ENCODE peak calls at places on chromosome 6, in five cellular contexts. N is renal cortical epithelial cell, F is midbrain, G is mesothelial cell of epicardium, W is transverse colon. B is an unnamed sample.

GRCh38 chr6:66376021-66376420 is 669.0 kb upstream of the EYS start:
- DNase-seq in G (no peak), N (no peak), F (no peak), W (no peak), B (no peak)

GRCh38 chr6:145017516-145017915 is 717.8 kb downstream of the EPM2A start:
- DNase-seq in G (no peak), F (no peak), N (peak; percentile 56), W (no peak), B (no peak)

GRCh38 chr6:11043961-11044711 is at the start of gene ELOVL2:
- DNase-seq in G (peak; percentile 73), N (no peak), F (no peak), W (no peak), B (peak; percentile 40)

GRCh38 chr6:146347090-146347489 is 196.5 kb upstream of the RAB32 start:
- DNase-seq in G (no peak), W (no peak), N (no peak), F (no peak), B (no peak)

GRCh38 chr6:151215999-151216398 is 23.8 kb upstream of the AKAP12 start:
- DNase-seq in G (no peak), N (no peak), F (no peak), W (no peak), B (no peak)

GRCh38 chr6:104537185-104537584 is 322.5 kb downstream of the HACE1 start:
- DNase-seq in W (no peak), F (no peak), G (no peak), N (peak; percentile 68), B (no peak)

GRCh38 chr6:52362443-52363221 is 681 bp downstream of the PAQR8 start:
- DNase-seq in G (peak; percentile 45), F (peak; percentile 57), W (peak; percentile 47), N (no peak), B (no peak)

GRCh38 chr6:81553246-81553645 is 199.2 kb downstream of the TENT5A start:
- DNase-seq in W (no peak), G (no peak), N (no peak), F (no peak), B (no peak)

GRCh38 chr6:123804771-123805540 is 1.3 kb downstream of the NKAIN2 start:
- DNase-seq in G (no peak), F (peak; percentile 39), N (no peak), W (no peak), B (no peak)

GRCh38 chr6:165782124-165782523 is 119.1 kb upstream of the PDE10A start:
- DNase-seq in G (no peak), W (peak; percentile 38), N (no peak), F (no peak), B (no peak)

GRCh38 chr6:169920359-169921020 is 169.1 kb downstream of the ERMARD start:
- DNase-seq in G (no peak), N (no peak), W (no peak), F (no peak), B (no peak)

GRCh38 chr6:15876406-15876805 is 213.6 kb upstream of the DTNBP1 start:
- DNase-seq in F (no peak), G (no peak), W (no peak), N (peak; percentile 75), B (no peak)

GRCh38 chr6:136803589-136803988 is 11.3 kb upstream of the MAP3K5 start:
- DNase-seq in F (no peak), W (no peak), G (no peak), N (no peak), B (no peak)

GRCh38 chr6:20251525-20251924 is 39.3 kb upstream of the MBOAT1 start:
- DNase-seq in N (no peak), G (no peak), W (no peak), F (no peak), B (no peak)

GRCh38 chr6:14550817-14551216 is 433.2 kb downstream of the CD83 start:
- DNase-seq in N (no peak), W (peak; percentile 37), G (no peak), F (no peak), B (no peak)

GRCh38 chr6:157089258-157089657 is 234.1 kb downstream of the TMEM242 start:
- DNase-seq in G (no peak), W (no peak), N (peak; percentile 69), F (no peak), B (peak; percentile 13)

GRCh38 chr6:6915813-6916547 is 191.8 kb upstream of the RREB1 start:
- DNase-seq in F (peak; percentile 74), G (no peak), W (peak; percentile 47), N (peak; percentile 72), B (no peak)

GRCh38 chr6:139131736-139132285 is 3.1 kb upstream of the HECA start:
- DNase-seq in F (peak; percentile 35), N (no peak), G (no peak), W (no peak), B (no peak)

GRCh38 chr6:1838604-1839003 is 228.9 kb downstream of the FOXC1 start:
- DNase-seq in G (no peak), W (no peak), N (peak; percentile 67), F (no peak), B (no peak)

GRCh38 chr6:34671801-34672656 is 24.5 kb downstream of the ILRUN start:
- DNase-seq in N (peak; percentile 34), F (no peak), W (peak; percentile 68), G (no peak), B (no peak)

GRCh38 chr6:164200071-164200470 is 785.6 kb downstream of the QKI start:
- DNase-seq in G (no peak), N (no peak), W (no peak), F (no peak), B (no peak)

GRCh38 chr6:63816979-63817436 is 181.4 kb downstream of the PHF3 start:
- DNase-seq in W (no peak), N (peak; percentile 24), G (no peak), F (peak; percentile 31), B (no peak)

GRCh38 chr6:39471954-39472659 is 149.6 kb upstream of the KCNK16 start:
- DNase-seq in G (no peak), N (no peak), F (no peak), W (no peak), B (no peak)

GRCh38 chr6:6584310-6585002 is 4.1 kb upstream of the LY86 start:
- DNase-seq in F (no peak), N (no peak), G (no peak), W (no peak), B (no peak)

GRCh38 chr6:38483526-38483925 is 156.2 kb downstream of the BTBD9 start:
- DNase-seq in N (no peak), G (no peak), W (no peak), F (peak; percentile 10), B (no peak)

GRCh38 chr6:786946-787763 is 94.2 kb upstream of the EXOC2 start:
- DNase-seq in N (no peak), G (no peak), W (no peak), F (no peak), B (peak; percentile 26)

GRCh38 chr6:139126255-139126654 is 8.6 kb upstream of the HECA start:
- DNase-seq in N (peak; percentile 61), F (no peak), W (no peak), G (no peak), B (no peak)

GRCh38 chr6:151087861-151088598 is 151.7 kb upstream of the AKAP12 start:
- DNase-seq in F (no peak), N (no peak), G (no peak), W (no peak), B (peak; percentile 27)

GRCh38 chr6:132961122-132961521 is 146.8 kb downstream of the RPS12 start:
- DNase-seq in G (no peak), F (no peak), N (peak; percentile 65), W (no peak), B (no peak)

GRCh38 chr6:22364314-22364713 is 67.5 kb upstream of the PRL start:
- DNase-seq in N (no peak), W (no peak), F (no peak), G (no peak), B (no peak)

GRCh38 chr6:143264996-143265734 is 185.3 kb downstream of the ADAT2 start:
- DNase-seq in W (no peak), G (no peak), F (no peak), N (no peak), B (no peak)

B was measured in A549.